ENCODE peak calls at places on chromosomes 4 and X, in five cellular contexts. R is K562, Z is HepG2, J is GM12892, K is GM12878. W is an unnamed sample.

GRCh38 chr4:100591156-100591876 is 73.5 kb upstream of the EMCN start:
- DNase-seq in K (no peak), J (no peak), Z (no peak), R (no peak), W (no peak)

GRCh38 chr4:114599231-114600065 is 841 bp downstream of the UGT8 start:
- DNase-seq in K (no peak), Z (no peak), R (peak), J (no peak), W (no peak)

GRCh38 chrX:24034485-24034884 is 7.5 kb upstream of the KLHL15 start:
- DNase-seq in K (no peak), R (no peak), J (no peak), Z (no peak), W (no peak)

GRCh38 chr4:56995525-56995924 is 16.8 kb downstream of the POLR2B start:
- DNase-seq in K (no peak), Z (no peak), J (no peak), R (no peak), W (no peak)

GRCh38 chr4:107643021-107643420 is 77.0 kb downstream of the PAPSS1 start:
- DNase-seq in J (no peak), Z (no peak), R (no peak), K (no peak), W (no peak)

GRCh38 chr4:110294165-110294564 is 95.8 kb upstream of the ELOVL6 start:
- DNase-seq in J (no peak), R (no peak), Z (no peak), K (no peak), W (no peak)

GRCh38 chr4:164252286-164252685 is 501.6 kb upstream of the SMIM31 start:
- DNase-seq in R (no peak), Z (no peak), K (no peak), J (no peak), W (no peak)

GRCh38 chr4:190019023-190019858 is 7.8 kb downstream of the FRG2 start:
- DNase-seq in J (peak), Z (no peak), R (no peak), K (no peak), W (no peak)

GRCh38 chr4:161428180-161428965 is 735.4 kb downstream of the FSTL5 start:
- DNase-seq in J (no peak), R (no peak), K (no peak), Z (no peak), W (no peak)

GRCh38 chrX:103063191-103063845 is 653 bp downstream of the BEX1 start:
- DNase-seq in J (no peak), K (no peak), R (peak), Z (peak), W (no peak)

GRCh38 chr4:182093431-182093831 is 149.8 kb upstream of the TENM3 start:
- DNase-seq in R (no peak), J (no peak), K (no peak), Z (no peak), W (no peak)

GRCh38 chr4:102754044-102754443 is 6.7 kb downstream of the MANBA start:
- DNase-seq in K (no peak), Z (no peak), R (no peak), J (no peak), W (no peak)

GRCh38 chr4:53365121-53365485 is 758 bp downstream of the SCFD2 start:
- DNase-seq in J (no peak), R (peak), Z (peak), K (no peak), W (no peak)

GRCh38 chr4:151340751-151341385 is 15.5 kb upstream of the SH3D19 start:
- DNase-seq in R (no peak), K (no peak), J (no peak), Z (no peak), W (no peak)

GRCh38 chr4:153661215-153661822 is 22.8 kb upstream of the TLR2 start:
- DNase-seq in Z (no peak), J (no peak), R (no peak), K (no peak), W (no peak)

GRCh38 chr4:153655004-153655541 is 29.0 kb upstream of the TLR2 start:
- DNase-seq in Z (peak), K (no peak), J (no peak), R (no peak), W (no peak)

GRCh38 chr4:153651961-153652784 is 31.9 kb upstream of the TLR2 start:
- DNase-seq in R (no peak), K (no peak), J (no peak), Z (no peak), W (no peak)

GRCh38 chr4:153651041-153651960 is 32.8 kb upstream of the TLR2 start:
- DNase-seq in R (no peak), Z (no peak), K (no peak), J (no peak), W (no peak)

DNA sequence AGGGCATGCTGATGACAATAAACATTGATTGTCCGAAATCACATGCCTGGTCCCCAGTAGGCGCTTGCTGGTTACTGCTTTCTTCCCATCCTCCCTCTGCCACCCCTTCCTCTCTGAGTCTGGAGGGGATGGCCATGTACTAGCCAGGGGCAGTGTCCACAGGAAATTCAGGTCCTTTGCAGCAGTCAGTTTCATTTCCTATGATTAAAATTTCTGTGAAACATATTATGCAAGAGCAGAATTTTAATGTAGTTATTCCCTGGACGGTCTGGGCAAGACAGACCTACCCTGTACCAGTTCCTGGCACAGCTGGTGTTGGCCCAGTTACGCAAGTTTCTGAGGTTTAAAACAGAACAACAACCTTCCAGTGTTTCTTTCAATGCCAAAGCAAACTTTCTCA is 28.2 kb upstream of the TLR2 start:
- DNase-seq in Z (no peak), R (no peak), K (no peak), J (no peak), W (no peak)
- TF ChIP-seq TAF1 in Z (no peak), R (no peak), K (no peak), J (no peak), W (no peak)

GRCh38 chr4:145481164-145481941 is at the start of gene SMAD1:
- DNase-seq in R (peak), Z (peak), K (no peak), J (peak), W (peak)
- TF ChIP-seq POLR2A in R (no peak), Z (peak), K (peak), J (no peak), W (no peak)

DNA sequence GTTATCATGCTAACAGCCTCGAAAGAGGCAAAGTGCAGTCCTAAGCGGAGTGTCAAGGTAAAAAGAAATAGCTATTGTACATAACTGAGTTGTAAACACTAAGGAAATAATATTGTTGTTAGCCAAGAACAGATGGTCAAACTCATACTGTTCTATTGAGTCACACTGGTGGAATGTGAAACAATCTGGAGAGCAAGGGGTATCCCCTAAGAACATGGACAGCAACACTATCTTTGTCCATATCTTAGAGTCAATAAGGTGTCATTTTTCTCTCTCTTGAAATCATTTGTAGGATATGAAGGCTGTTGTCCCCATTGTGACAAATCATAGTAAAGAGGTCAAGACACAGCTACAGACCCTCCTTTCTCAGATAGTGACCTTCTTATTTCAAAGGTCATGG is 4.5 kb upstream of the PDGFC start:
- DNase-seq in J (no peak), Z (no peak), K (no peak), R (no peak), W (no peak)
- TF ChIP-seq POLR2AphosphoS5 in J (no peak), Z (no peak), K (no peak), R (no peak), W (no peak)

GRCh38 chr4:87339440-87339839 is 16.8 kb upstream of the HSD17B13 start:
- DNase-seq in Z (no peak), J (no peak), R (no peak), K (no peak), W (no peak)
- TF ChIP-seq TAF1 in Z (no peak), J (no peak), R (no peak), K (no peak), W (no peak)

GRCh38 chr4:143336828-143337599 is at the start of gene GAB1:
- DNase-seq in K (no peak), Z (peak), J (peak), R (peak), W (peak)
- TF ChIP-seq POLR2A in K (peak), Z (peak), J (no peak), R (no peak), W (no peak)